ENCODE peak calls at places on chromosome 14, in four cellular contexts. E, R, Q and P are unnamed samples.

GRCh38 chr14:70934084-70934483 is 26.8 kb downstream of the PCNX1 start:
- DNase-seq in E (no peak), R (no peak), Q (no peak), P (no peak)

GRCh38 chr14:106694638-106695393 is 1168.4 kb downstream of the TMEM121 start:
- DNase-seq in E (no peak), R (no peak), Q (peak; percentile 75), P (peak; percentile 15)

GRCh38 chr14:89214221-89214965 is 202.6 kb downstream of the FOXN3 start:
- DNase-seq in E (no peak), R (no peak), Q (peak; percentile 86), P (no peak)

GRCh38 chr14:43790681-43791080 is 716.4 kb downstream of the FSCB start:
- DNase-seq in E (no peak), R (no peak), Q (no peak), P (no peak)

GRCh38 chr14:58805605-58806358 is 168.0 kb downstream of the DACT1 start:
- DNase-seq in E (no peak), R (no peak), Q (no peak), P (no peak)

GRCh38 chr14:79442776-79443175 is 768.5 kb downstream of the DIO2 start:
- DNase-seq in E (no peak), R (no peak), Q (no peak), P (no peak)

GRCh38 chr14:103224996-103225874 is 102.0 kb downstream of the TNFAIP2 start:
- DNase-seq in E (no peak), R (no peak), Q (no peak), P (no peak)

GRCh38 chr14:34872822-34873590 is 2.2 kb downstream of the BAZ1A start:
- DNase-seq in E (no peak), R (peak; percentile 51), Q (no peak), P (peak; percentile 6)

GRCh38 chr14:19754172-19754571 is 10.8 kb downstream of the OR4Q3 start:
- DNase-seq in E (no peak), R (no peak), Q (no peak), P (no peak)

GRCh38 chr14:57943541-57943940 is 77.6 kb upstream of the SLC35F4 start:
- DNase-seq in E (no peak), R (no peak), Q (no peak), P (no peak)

GRCh38 chr14:96213871-96214465 is 9.3 kb downstream of the BDKRB2 start:
- DNase-seq in E (no peak), R (no peak), Q (no peak), P (no peak)

GRCh38 chr14:95196268-95196667 is 38.9 kb upstream of the DICER1 start:
- DNase-seq in E (no peak), R (no peak), Q (no peak), P (no peak)

GRCh38 chr14:61178226-61179060 is 102.7 kb downstream of the TMEM30B start:
- DNase-seq in E (no peak), R (no peak), Q (no peak), P (no peak)

GRCh38 chr14:64676410-64677008 is 27.7 kb upstream of the PLEKHG3 start:
- DNase-seq in E (no peak), R (no peak), Q (no peak), P (no peak)

GRCh38 chr14:31596691-31597090 is 35.5 kb downstream of the NUBPL start:
- DNase-seq in E (no peak), R (no peak), Q (no peak), P (no peak)

GRCh38 chr14:77541905-77542304 is 43.3 kb upstream of the ISM2 start:
- DNase-seq in E (no peak), R (no peak), Q (no peak), P (no peak)

GRCh38 chr14:100736269-100737180 is 9.8 kb downstream of the DLK1 start:
- DNase-seq in E (peak; percentile 17), R (no peak), Q (peak; percentile 48), P (peak; percentile 5)

GRCh38 chr14:99759546-99759925 is 33.7 kb upstream of the EML1 start:
- DNase-seq in E (no peak), R (peak; percentile 25), Q (peak; percentile 52), P (no peak)

GRCh38 chr14:65332141-65332871 is 80.2 kb upstream of the FUT8 start:
- DNase-seq in E (no peak), R (no peak), Q (no peak), P (no peak)

GRCh38 chr14:20469890-20470858 is 968 bp downstream of the PNP start:
- DNase-seq in E (peak; percentile 43), R (peak; percentile 50), Q (no peak), P (no peak)

GRCh38 chr14:73825551-73826188 is 26.0 kb upstream of the PTGR2 start:
- DNase-seq in E (peak; percentile 79), R (peak; percentile 95), Q (peak; percentile 97), P (peak; percentile 63)

GRCh38 chr14:23895480-23895879 is 58.1 kb upstream of the DHRS4 start:
- DNase-seq in E (no peak), R (no peak), Q (no peak), P (no peak)

GRCh38 chr14:80926706-80927384 is 14.7 kb downstream of the CEP128 start:
- DNase-seq in E (no peak), R (no peak), Q (no peak), P (no peak)

GRCh38 chr14:24632761-24633160 is 1.2 kb downstream of the GZMB start:
- DNase-seq in E (no peak), R (no peak), Q (no peak), P (no peak)

GRCh38 chr14:50800032-50800431 is 30.9 kb downstream of the NIN start:
- DNase-seq in E (no peak), R (no peak), Q (no peak), P (no peak)

GRCh38 chr14:36091096-36091495 is 85.4 kb downstream of the PTCSC3 start:
- DNase-seq in E (peak; percentile 75), R (no peak), Q (no peak), P (no peak)

GRCh38 chr14:67622675-67623074 is 3.0 kb downstream of the ARG2 start:
- DNase-seq in E (no peak), R (peak; percentile 56), Q (no peak), P (no peak)

GRCh38 chr14:61950340-61950739 is 188.1 kb downstream of the SNAPC1 start:
- DNase-seq in E (no peak), R (no peak), Q (no peak), P (no peak)

GRCh38 chr14:75523771-75524171 is 1.5 kb downstream of the BATF start:
- DNase-seq in E (no peak), R (peak; percentile 38), Q (no peak), P (no peak)

GRCh38 chr14:99729991-99730875 is 46.1 kb downstream of the CYP46A1 start:
- DNase-seq in E (peak; percentile 94), R (peak; percentile 57), Q (peak; percentile 94), P (peak; percentile 90)

GRCh38 chr14:80216818-80217217 is 5.5 kb upstream of the DIO2 start:
- DNase-seq in E (no peak), R (no peak), Q (no peak), P (no peak)

GRCh38 chr14:100307215-100308111 is 1.2 kb upstream of the SLC25A29 start:
- DNase-seq in E (no peak), R (no peak), Q (peak; percentile 80), P (no peak)

GRCh38 chr14:22386924-22387775 is 201.9 kb downstream of the DAD1 start:
- DNase-seq in E (peak; percentile 67), R (peak; percentile 85), Q (no peak), P (peak; percentile 44)

GRCh38 chr14:23185046-23185445 is 1.6 kb upstream of the SLC7A8 start:
- DNase-seq in E (no peak), R (no peak), Q (no peak), P (no peak)

GRCh38 chr14:89551432-89551831 is 134.4 kb upstream of the FOXN3 start:
- DNase-seq in E (no peak), R (no peak), Q (no peak), P (no peak)